ENCODE peak calls at places on chromosome 7, in four cellular contexts. S is K562, W is H1, H is HepG2. J is an unnamed sample.

GRCh38 chr7:156816943-156817572 is 75.9 kb downstream of the LMBR1 start:
- DNase-seq in S (no peak), W (no peak), H (peak; percentile 10), J (no peak)

GRCh38 chr7:107661081-107661864 is 645 bp downstream of the SLC26A4 start:
- DNase-seq in S (no peak), W (peak; percentile 76), H (peak; percentile 37), J (no peak)

GRCh38 chr7:142739927-142740492 is 9.3 kb upstream of the PRSS1 start:
- DNase-seq in S (no peak), W (no peak), H (no peak), J (no peak)

GRCh38 chr7:2953099-2953498 is 90.6 kb downstream of the CARD11 start:
- DNase-seq in S (no peak), W (no peak), H (no peak), J (no peak)

GRCh38 chr7:151923097-151923876 is 33.0 kb upstream of the GALNTL5 start:
- DNase-seq in S (no peak), W (no peak), H (no peak), J (no peak)

GRCh38 chr7:112086496-112087254 is 119.5 kb downstream of the DOCK4 start:
- DNase-seq in S (no peak), W (no peak), H (peak; percentile 92), J (no peak)

GRCh38 chr7:3537210-3537875 is 236.3 kb downstream of the SDK1 start:
- DNase-seq in S (no peak), W (no peak), H (no peak), J (no peak)

GRCh38 chr7:158676171-158676840 is 28.3 kb downstream of the NCAPG2 start:
- DNase-seq in S (no peak), W (no peak), H (no peak), J (no peak)

GRCh38 chr7:92768501-92769360 is 67.6 kb downstream of the CDK6 start:
- DNase-seq in S (no peak), W (no peak), H (no peak), J (peak; percentile 49)

GRCh38 chr7:155865830-155866545 is 53.7 kb upstream of the SHH start:
- DNase-seq in S (no peak), W (peak; percentile 42), H (no peak), J (no peak)

GRCh38 chr7:143924851-143925250 is 10.2 kb upstream of the OR2F2 start:
- DNase-seq in S (no peak), W (no peak), H (no peak), J (no peak)

GRCh38 chr7:158477866-158478265 is 109.8 kb downstream of the PTPRN2 start:
- DNase-seq in S (no peak), W (no peak), H (no peak), J (no peak)

GRCh38 chr7:116180302-116180701 is 30.0 kb upstream of the TES start:
- DNase-seq in S (peak; percentile 48), W (peak; percentile 48), H (peak; percentile 31), J (no peak)

GRCh38 chr7:24241216-24241615 is 42.8 kb upstream of the NPY start:
- DNase-seq in S (no peak), W (no peak), H (no peak), J (no peak)

GRCh38 chr7:28483868-28484267 is 71.5 kb downstream of the CREB5 start:
- DNase-seq in S (no peak), W (no peak), H (no peak), J (no peak)

GRCh38 chr7:54908760-54909438 is 109.9 kb upstream of the EGFR start:
- DNase-seq in S (no peak), W (no peak), H (no peak), J (no peak)

DNA sequence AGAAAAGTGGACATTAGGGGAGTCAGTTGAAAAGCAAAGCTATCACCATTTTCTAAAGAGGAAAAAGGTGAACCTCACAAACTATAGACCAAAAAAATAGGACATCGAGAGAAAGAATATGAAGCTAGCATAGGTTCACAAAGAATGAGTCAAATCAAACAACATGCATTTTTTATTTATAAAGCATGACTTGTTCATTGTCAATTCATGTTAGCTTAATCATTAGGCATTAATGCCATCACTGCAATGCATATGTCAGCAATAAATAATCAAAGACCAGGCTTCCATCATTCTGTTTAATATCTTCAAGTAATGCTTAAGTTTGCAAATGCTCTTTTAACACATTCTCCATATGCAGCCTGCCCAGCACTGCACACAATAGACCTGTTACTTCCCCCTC is 8.9 kb upstream of the MAGI2 start:
- DNase-seq in S (no peak), W (no peak), H (no peak), J (no peak)
- TF ChIP-seq CEBPB in S (no peak), W (no peak), H (no peak), J (no peak)

GRCh38 chr7:128030263-128030998 is 806 bp downstream of the LRRC4 start:
- DNase-seq in S (no peak), W (peak; percentile 80), H (no peak), J (no peak)
- TF ChIP-seq CBX5 in S (no peak), W (no peak), H (no peak), J (no peak)

GRCh38 chr7:75686551-75686950 is 52.2 kb downstream of the HIP1 start:
- DNase-seq in S (no peak), W (no peak), H (no peak), J (no peak)
- H3K4me3 ChIP-seq in S (no peak overlapping the region), W (no peak overlapping the region), H (no peak overlapping the region), J (no peak overlapping the region)

GRCh38 chr7:16091951-16092350 is 329.4 kb downstream of the CRPPA start:
- DNase-seq in S (no peak), W (no peak), H (no peak), J (no peak)
- TF ChIP-seq CEBPB in S (peak; percentile 37), W (no peak), H (no peak), J (no peak)

GRCh38 chr7:45580053-45580872 is 6.1 kb downstream of the ADCY1 start:
- DNase-seq in S (peak; percentile 55), W (peak; percentile 69), H (no peak), J (no peak)
- TF ChIP-seq CBX5 in S (no peak), W (no peak), H (no peak), J (no peak)

GRCh38 chr7:47577351-47577919 is 4.5 kb downstream of the TNS3 start:
- DNase-seq in S (no peak), W (no peak), H (no peak), J (no peak)
- H3K4me3 ChIP-seq in S (no peak overlapping the region), W (no peak overlapping the region), H (no peak overlapping the region), J (no peak overlapping the region)